ENCODE peak calls at places on chromosome 11, in ten cellular contexts. V is COR-L47; E is A549; Z is body of pancreas; K is natural killer cell treated with Interleukin-12 subunit alpha and Interleukin-12 subunit beta and Interleukin-15 and Interleukin-18, amount 100 ng/mL, for 72 hours; F is T-helper 2 cell treated with Interferon-gamma antibody and Interleukin-4, amounts not matched to agents 5 μg/mL and 100 μg/mL, for 36 hours; U is GM20000; Y is activated naive CD8-positive, alpha-beta T cell treated with anti-CD3 and anti-CD28 coated beads, Interleukin-2, amount 50 U/mL, for 24 hours; X is AML-193; D is left cardiac atrium. J is an unnamed sample.

GRCh38 chr11:46889689-46890475 is 28.5 kb downstream of the LRP4 start:
- DNase-seq in V (peak), E (peak), Z (peak), K (peak), F (peak), U (peak), Y (peak), X (peak), D (peak), J (peak)

GRCh38 chr11:18093946-18094345 is 11.9 kb downstream of the SAAL1 start:
- DNase-seq in V (no peak), E (no peak), Z (no peak), K (no peak), F (no peak), U (no peak), Y (no peak), X (no peak), D (no peak), J (no peak)

GRCh38 chr11:60183595-60184201 is 815 bp upstream of the MS4A6A start:
- DNase-seq in V (no peak), E (no peak), Z (no peak), K (no peak), F (no peak), U (no peak), Y (no peak), X (peak), D (no peak), J (no peak)

GRCh38 chr11:120906752-120907151 is 117.2 kb upstream of the TBCEL start:
- DNase-seq in V (no peak), E (no peak), Z (no peak), K (no peak), F (no peak), U (no peak), Y (no peak), X (no peak), D (no peak), J (no peak)

GRCh38 chr11:72409458-72409857 is 24.9 kb downstream of the CLPB start:
- DNase-seq in V (no peak), E (no peak), Z (no peak), K (no peak), F (no peak), U (no peak), Y (no peak), X (no peak), D (no peak), J (no peak)

GRCh38 chr11:64800633-64801464 is 2.2 kb downstream of the MAP4K2 start:
- DNase-seq in V (no peak), E (no peak), Z (no peak), K (peak), F (no peak), U (no peak), Y (no peak), X (no peak), D (no peak), J (no peak)

GRCh38 chr11:106872246-106872645 is 146.0 kb downstream of the GUCY1A2 start:
- DNase-seq in V (no peak), E (no peak), Z (no peak), K (no peak), F (no peak), U (no peak), Y (no peak), X (no peak), D (no peak), J (no peak)

GRCh38 chr11:108616549-108616948 is 23.0 kb upstream of the EXPH5 start:
- DNase-seq in V (no peak), E (peak), Z (no peak), K (no peak), F (no peak), U (no peak), Y (no peak), X (no peak), D (no peak), J (peak)

GRCh38 chr11:86193297-86194095 is 51.1 kb upstream of the EED start:
- DNase-seq in V (peak), E (peak), Z (peak), K (peak), F (peak), U (peak), Y (peak), X (peak), D (peak), J (peak)

GRCh38 chr11:6258571-6258998 is 1.1 kb upstream of the CCKBR start:
- DNase-seq in V (peak), E (no peak), Z (no peak), K (no peak), F (no peak), U (no peak), Y (peak), X (no peak), D (no peak), J (no peak)

GRCh38 chr11:2382927-2383822 is 6.1 kb downstream of the CD81 start:
- DNase-seq in V (no peak), E (no peak), Z (no peak), K (no peak), F (no peak), U (no peak), Y (no peak), X (no peak), D (peak), J (peak)

GRCh38 chr11:58864335-58864734 is 19.8 kb upstream of the GLYATL2 start:
- DNase-seq in V (no peak), E (no peak), Z (no peak), K (no peak), F (no peak), U (no peak), Y (no peak), X (no peak), D (no peak), J (no peak)

GRCh38 chr11:17561111-17561415 is 14.0 kb downstream of the OTOG start:
- DNase-seq in V (no peak), E (no peak), Z (no peak), K (peak), F (no peak), U (no peak), Y (no peak), X (no peak), D (no peak), J (no peak)

GRCh38 chr11:128520886-128521696 is 66.3 kb downstream of the ETS1 start:
- DNase-seq in V (no peak), E (no peak), Z (no peak), K (no peak), F (no peak), U (peak), Y (no peak), X (no peak), D (no peak), J (peak)

GRCh38 chr11:2587976-2588748 is 111.6 kb downstream of the KCNQ1OT1 start:
- DNase-seq in V (no peak), E (no peak), Z (peak), K (peak), F (no peak), U (peak), Y (no peak), X (no peak), D (no peak), J (no peak)

GRCh38 chr11:90220391-90220790 is 2.5 kb downstream of the CHORDC1 start:
- DNase-seq in V (no peak), E (peak), Z (no peak), K (no peak), F (no peak), U (peak), Y (no peak), X (peak), D (no peak), J (peak)

GRCh38 chr11:124199702-124200101 is 16.6 kb downstream of the OR10D3 start:
- DNase-seq in V (no peak), E (no peak), Z (no peak), K (no peak), F (no peak), U (no peak), Y (no peak), X (no peak), D (no peak), J (no peak)